ENCODE peak calls at places on chromosomes 12 and 14, in four cellular contexts. X is GM12892, A is NCI-H510A, J is neuronal stem cell. L is an unnamed sample.

GRCh38 chr12:122961551-122962329 is 4.5 kb downstream of the ABCB9 start:
- DNase-seq in X (no peak), A (no peak), J (no peak), L (no peak)

GRCh38 chr14:63670692-63671091 is 29.0 kb upstream of the WDR89 start:
- DNase-seq in X (no peak), A (no peak), J (no peak), L (no peak)

GRCh38 chr14:99256483-99256874 is 15.5 kb downstream of the BCL11B start:
- DNase-seq in X (no peak), A (no peak), J (no peak), L (no peak)

GRCh38 chr12:3149505-3150307 is 72.5 kb downstream of the TSPAN9 start:
- DNase-seq in X (no peak), A (no peak), J (no peak), L (no peak)

GRCh38 chr12:4300870-4301269 is 20.1 kb upstream of the TIGAR start:
- DNase-seq in X (no peak), A (no peak), J (no peak), L (no peak)

GRCh38 chr14:73237219-73237785 is at the start of gene PAPLN:
- DNase-seq in X (no peak), A (no peak), J (no peak), L (no peak)

GRCh38 chr14:100303179-100303578 is 3.1 kb downstream of the SLC25A29 start:
- DNase-seq in X (no peak), A (no peak), J (no peak), L (no peak)

GRCh38 chr14:57199911-57200310 is 68.8 kb downstream of the EXOC5 start:
- DNase-seq in X (no peak), A (no peak), J (no peak), L (peak)

GRCh38 chr12:109535863-109536250 is 37.4 kb downstream of the MMAB start:
- DNase-seq in X (no peak), A (no peak), J (no peak), L (no peak)

GRCh38 chr12:59041241-59042121 is 121.2 kb upstream of the LRIG3 start:
- DNase-seq in X (no peak), A (no peak), J (no peak), L (peak)

GRCh38 chr14:36524874-36525745 is 5.1 kb upstream of the NKX2-1 start:
- DNase-seq in X (no peak), A (peak), J (peak), L (no peak)

GRCh38 chr12:51351913-51352532 is 5.5 kb upstream of the CELA1 start:
- DNase-seq in X (no peak), A (peak), J (peak), L (peak)

GRCh38 chr14:62696261-62696968 is 348.8 kb downstream of the KCNH5 start:
- DNase-seq in X (no peak), A (no peak), J (peak), L (no peak)

GRCh38 chr14:71551291-71551955 is 380.8 kb upstream of the RGS6 start:
- DNase-seq in X (no peak), A (no peak), J (no peak), L (peak)

GRCh38 chr12:2673966-2674810 is 120.6 kb upstream of the FKBP4 start:
- DNase-seq in X (no peak), A (no peak), J (no peak), L (no peak)

GRCh38 chr14:77014004-77014604 is 14.4 kb downstream of the IRF2BPL start:
- DNase-seq in X (no peak), A (no peak), J (no peak), L (no peak)

GRCh38 chr14:33596211-33597080 is 354.4 kb downstream of the EGLN3 start:
- DNase-seq in X (no peak), A (no peak), J (no peak), L (no peak)

GRCh38 chr12:92739099-92739498 is 36.3 kb downstream of the PLEKHG7 start:
- DNase-seq in X (no peak), A (no peak), J (no peak), L (no peak)

GRCh38 chr14:103530390-103530789 is 1.4 kb downstream of the TRMT61A start:
- DNase-seq in X (no peak), A (no peak), J (no peak), L (no peak)

GRCh38 chr12:126930234-126930633 is 1336.7 kb upstream of the TMEM132C start:
- DNase-seq in X (no peak), A (no peak), J (no peak), L (no peak)

L was measured in stromal cell of bone marrow.